ENCODE peak calls at places on chromosome 3, in four cellular contexts. Y is gastrocnemius medialis, X is iris pigment epithelial cell, C is cardiac muscle cell. G is an unnamed sample.

GRCh38 chr3:105835606-105836005 is 33.2 kb downstream of the CBLB start:
- DNase-seq in Y (no peak), C (no peak), X (no peak), G (no peak)

GRCh38 chr3:83849331-83849730 is 1109.5 kb upstream of the CADM2 start:
- DNase-seq in X (peak), Y (no peak), C (no peak), G (no peak)

GRCh38 chr3:134685881-134686802 is 35.3 kb upstream of the KY start:
- DNase-seq in X (peak), C (peak), Y (peak), G (no peak)

GRCh38 chr3:128805771-128806170 is 73.6 kb upstream of the ACAD9 start:
- DNase-seq in Y (no peak), C (no peak), X (peak), G (no peak)

GRCh38 chr3:43373588-43373935 is 87.2 kb downstream of the SNRK start:
- DNase-seq in Y (no peak), C (peak), X (peak), G (no peak)

GRCh38 chr3:75337226-75337900 is 326.8 kb upstream of the FRG2C start:
- DNase-seq in X (no peak), C (no peak), Y (no peak), G (no peak)

GRCh38 chr3:22587446-22587845 is 615.7 kb upstream of the UBE2E2 start:
- DNase-seq in C (no peak), X (no peak), Y (no peak), G (no peak)

GRCh38 chr3:66411436-66411835 is 89.4 kb downstream of the LRIG1 start:
- DNase-seq in Y (peak), X (no peak), C (no peak), G (no peak)

GRCh38 chr3:174062923-174063322 is 665.4 kb downstream of the NLGN1 start:
- DNase-seq in C (no peak), Y (no peak), X (no peak), G (no peak)

GRCh38 chr3:150370129-150370602 is 37.9 kb upstream of the TSC22D2 start:
- DNase-seq in Y (no peak), X (peak), C (peak), G (no peak)

GRCh38 chr3:121794264-121794983 is 40.4 kb downstream of the IQCB1 start:
- DNase-seq in X (no peak), C (no peak), Y (no peak), G (no peak)